ENCODE peak calls at places on chromosomes 5 and 9, in five cellular contexts. One of them, this sample, is unnamed.

GRCh38 chr9:15357050-15357653 is 50.1 kb upstream of the TTC39B start:
- DNase-seq in activated naive CD4-positive, alpha-beta T cell: no peak
- DNase-seq in GM23338: peak
- DNase-seq in KG1: peak
- DNase-seq in activated T-cell treated with anti-CD3 and anti-CD28 coated beads for 24 hours: peak
- DNase-seq in this sample: no peak

GRCh38 chr5:61052870-61053269 is 107.9 kb downstream of the NDUFAF2 start:
- DNase-seq in KG1: no peak
- DNase-seq in GM23338: no peak
- DNase-seq in activated naive CD4-positive, alpha-beta T cell: no peak
- DNase-seq in activated T-cell treated with anti-CD3 and anti-CD28 coated beads for 24 hours: no peak
- DNase-seq in this sample: peak

GRCh38 chr9:127277099-127277498 is 12.5 kb downstream of the GARNL3 start:
- DNase-seq in GM23338: no peak
- DNase-seq in activated T-cell treated with anti-CD3 and anti-CD28 coated beads for 24 hours: no peak
- DNase-seq in activated naive CD4-positive, alpha-beta T cell: no peak
- DNase-seq in KG1: no peak
- DNase-seq in this sample: no peak

GRCh38 chr5:58156354-58156753 is 303.5 kb downstream of the PLK2 start:
- DNase-seq in activated T-cell treated with anti-CD3 and anti-CD28 coated beads for 24 hours: no peak
- DNase-seq in activated naive CD4-positive, alpha-beta T cell: no peak
- DNase-seq in GM23338: no peak
- DNase-seq in KG1: no peak
- DNase-seq in this sample: no peak

GRCh38 chr5:154878642-154879335 is 20.4 kb downstream of the CNOT8 start:
- DNase-seq in activated T-cell treated with anti-CD3 and anti-CD28 coated beads for 24 hours: no peak
- DNase-seq in KG1: no peak
- DNase-seq in activated naive CD4-positive, alpha-beta T cell: no peak
- DNase-seq in GM23338: peak
- DNase-seq in this sample: no peak

GRCh38 chr5:155154973-155155372 is 141.4 kb downstream of the KIF4B start:
- DNase-seq in GM23338: no peak
- DNase-seq in activated T-cell treated with anti-CD3 and anti-CD28 coated beads for 24 hours: no peak
- DNase-seq in KG1: no peak
- DNase-seq in activated naive CD4-positive, alpha-beta T cell: no peak
- DNase-seq in this sample: no peak

GRCh38 chr9:114910541-114910940 is 19.9 kb downstream of the TNFSF8 start:
- DNase-seq in GM23338: no peak
- DNase-seq in activated naive CD4-positive, alpha-beta T cell: no peak
- DNase-seq in activated T-cell treated with anti-CD3 and anti-CD28 coated beads for 24 hours: no peak
- DNase-seq in KG1: no peak
- DNase-seq in this sample: no peak

GRCh38 chr9:94717656-94718225 is 8.8 kb upstream of the AOPEP start:
- DNase-seq in KG1: no peak
- DNase-seq in activated naive CD4-positive, alpha-beta T cell: no peak
- DNase-seq in GM23338: no peak
- DNase-seq in activated T-cell treated with anti-CD3 and anti-CD28 coated beads for 24 hours: no peak
- DNase-seq in this sample: no peak

GRCh38 chr5:132375957-132376356 is 6.4 kb downstream of the SLC22A5 start:
- DNase-seq in GM23338: no peak
- DNase-seq in KG1: no peak
- DNase-seq in activated naive CD4-positive, alpha-beta T cell: no peak
- DNase-seq in activated T-cell treated with anti-CD3 and anti-CD28 coated beads for 24 hours: no peak
- DNase-seq in this sample: no peak

GRCh38 chr5:2024986-2025721 is 142.4 kb upstream of the IRX4 start:
- DNase-seq in GM23338: peak
- DNase-seq in activated naive CD4-positive, alpha-beta T cell: no peak
- DNase-seq in KG1: no peak
- DNase-seq in activated T-cell treated with anti-CD3 and anti-CD28 coated beads for 24 hours: no peak
- DNase-seq in this sample: no peak

GRCh38 chr5:136226401-136226800 is 33.4 kb upstream of the SMIM32 start:
- DNase-seq in GM23338: no peak
- DNase-seq in activated naive CD4-positive, alpha-beta T cell: no peak
- DNase-seq in activated T-cell treated with anti-CD3 and anti-CD28 coated beads for 24 hours: no peak
- DNase-seq in KG1: no peak
- DNase-seq in this sample: no peak

GRCh38 chr5:26903469-26903868 is 134.9 kb downstream of the CDH9 start:
- DNase-seq in activated naive CD4-positive, alpha-beta T cell: no peak
- DNase-seq in activated T-cell treated with anti-CD3 and anti-CD28 coated beads for 24 hours: no peak
- DNase-seq in GM23338: no peak
- DNase-seq in KG1: no peak
- DNase-seq in this sample: no peak

GRCh38 chr9:36928670-36929349 is 105.3 kb downstream of the PAX5 start:
- DNase-seq in GM23338: no peak
- DNase-seq in KG1: no peak
- DNase-seq in activated T-cell treated with anti-CD3 and anti-CD28 coated beads for 24 hours: no peak
- DNase-seq in activated naive CD4-positive, alpha-beta T cell: no peak
- DNase-seq in this sample: peak

GRCh38 chr5:129963359-129963758 is 59.1 kb downstream of the CHSY3 start:
- DNase-seq in activated T-cell treated with anti-CD3 and anti-CD28 coated beads for 24 hours: no peak
- DNase-seq in activated naive CD4-positive, alpha-beta T cell: no peak
- DNase-seq in GM23338: no peak
- DNase-seq in KG1: no peak
- DNase-seq in this sample: peak

GRCh38 chr9:105043370-105043936 is 115.5 kb upstream of the ABCA1 start:
- DNase-seq in activated naive CD4-positive, alpha-beta T cell: no peak
- DNase-seq in activated T-cell treated with anti-CD3 and anti-CD28 coated beads for 24 hours: no peak
- DNase-seq in KG1: no peak
- DNase-seq in GM23338: no peak
- DNase-seq in this sample: no peak

GRCh38 chr5:40017151-40017550 is 592.4 kb upstream of the DAB2 start:
- DNase-seq in activated T-cell treated with anti-CD3 and anti-CD28 coated beads for 24 hours: no peak
- DNase-seq in activated naive CD4-positive, alpha-beta T cell: no peak
- DNase-seq in KG1: no peak
- DNase-seq in GM23338: no peak
- DNase-seq in this sample: no peak

GRCh38 chr5:33470544-33470943 is 29.8 kb downstream of the TARS1 start:
- DNase-seq in activated naive CD4-positive, alpha-beta T cell: no peak
- DNase-seq in activated T-cell treated with anti-CD3 and anti-CD28 coated beads for 24 hours: no peak
- DNase-seq in GM23338: no peak
- DNase-seq in KG1: no peak
- DNase-seq in this sample: no peak

GRCh38 chr5:17206021-17206420 is 11.4 kb upstream of the BASP1 start:
- DNase-seq in activated T-cell treated with anti-CD3 and anti-CD28 coated beads for 24 hours: no peak
- DNase-seq in activated naive CD4-positive, alpha-beta T cell: no peak
- DNase-seq in GM23338: no peak
- DNase-seq in KG1: no peak
- DNase-seq in this sample: no peak

GRCh38 chr9:69645488-69645887 is 26.7 kb downstream of the APBA1 start:
- DNase-seq in activated naive CD4-positive, alpha-beta T cell: no peak
- DNase-seq in activated T-cell treated with anti-CD3 and anti-CD28 coated beads for 24 hours: no peak
- DNase-seq in GM23338: peak
- DNase-seq in KG1: no peak
- DNase-seq in this sample: no peak